ENCODE peak calls at places on chromosome 2, in ten cellular contexts. One of them, this sample, is unnamed.

GRCh38 chr2:54479422-54479821 is 23.3 kb downstream of the SPTBN1 start:
- DNase-seq in M059J: peak; percentile 76
- DNase-seq in AG09309: no peak
- DNase-seq in T-helper 1 cell: no peak
- DNase-seq in ecto neural progenitor cell: no peak
- DNase-seq in HuH-7.5: no peak
- DNase-seq in chondrocyte: no peak
- DNase-seq in LoVo: peak; percentile 63
- DNase-seq in neuronal stem cell: no peak
- DNase-seq in tibial artery: no peak
- DNase-seq in this sample: no peak

GRCh38 chr2:64685430-64685829 is 31.7 kb upstream of the SERTAD2 start:
- DNase-seq in M059J: peak; percentile 15
- DNase-seq in AG09309: no peak
- DNase-seq in T-helper 1 cell: no peak
- DNase-seq in ecto neural progenitor cell: no peak
- DNase-seq in HuH-7.5: no peak
- DNase-seq in chondrocyte: no peak
- DNase-seq in LoVo: no peak
- DNase-seq in neuronal stem cell: no peak
- DNase-seq in tibial artery: no peak
- DNase-seq in this sample: no peak

GRCh38 chr2:171436307-171436706 is 2.3 kb downstream of the DCAF17 start:
- DNase-seq in M059J: peak; percentile 89
- DNase-seq in AG09309: peak; percentile 63
- DNase-seq in T-helper 1 cell: no peak
- DNase-seq in ecto neural progenitor cell: no peak
- DNase-seq in HuH-7.5: no peak
- DNase-seq in chondrocyte: no peak
- DNase-seq in LoVo: peak; percentile 12
- DNase-seq in neuronal stem cell: no peak
- DNase-seq in tibial artery: no peak
- DNase-seq in this sample: no peak

GRCh38 chr2:240642806-240643092 is 17.5 kb downstream of the GPR35 start:
- DNase-seq in M059J: no peak
- DNase-seq in AG09309: no peak
- DNase-seq in T-helper 1 cell: no peak
- DNase-seq in ecto neural progenitor cell: peak; percentile 46
- DNase-seq in HuH-7.5: no peak
- DNase-seq in chondrocyte: peak; percentile 87
- DNase-seq in LoVo: no peak
- DNase-seq in neuronal stem cell: no peak
- DNase-seq in tibial artery: peak; percentile 62
- DNase-seq in this sample: no peak

GRCh38 chr2:181585732-181586131 is 71.2 kb downstream of the CERKL start:
- DNase-seq in M059J: no peak
- DNase-seq in AG09309: no peak
- DNase-seq in T-helper 1 cell: no peak
- DNase-seq in ecto neural progenitor cell: no peak
- DNase-seq in HuH-7.5: no peak
- DNase-seq in chondrocyte: no peak
- DNase-seq in LoVo: no peak
- DNase-seq in neuronal stem cell: no peak
- DNase-seq in tibial artery: no peak
- DNase-seq in this sample: no peak

GRCh38 chr2:16324971-16325612 is 340.5 kb downstream of the CYRIA start:
- DNase-seq in M059J: no peak
- DNase-seq in AG09309: no peak
- DNase-seq in T-helper 1 cell: no peak
- DNase-seq in ecto neural progenitor cell: no peak
- DNase-seq in HuH-7.5: no peak
- DNase-seq in chondrocyte: no peak
- DNase-seq in LoVo: no peak
- DNase-seq in neuronal stem cell: no peak
- DNase-seq in tibial artery: no peak
- DNase-seq in this sample: no peak

GRCh38 chr2:152925540-152926448 is 207.4 kb downstream of the ARL6IP6 start:
- DNase-seq in M059J: peak; percentile 56
- DNase-seq in AG09309: no peak
- DNase-seq in T-helper 1 cell: peak; percentile 29
- DNase-seq in ecto neural progenitor cell: peak; percentile 87
- DNase-seq in HuH-7.5: peak; percentile 4
- DNase-seq in chondrocyte: no peak
- DNase-seq in LoVo: peak; percentile 50
- DNase-seq in neuronal stem cell: peak; percentile 80
- DNase-seq in tibial artery: peak; percentile 70
- DNase-seq in this sample: peak; percentile 51

GRCh38 chr2:127680706-127681287 is 5.5 kb upstream of the LIMS2 start:
- DNase-seq in M059J: no peak
- DNase-seq in AG09309: no peak
- DNase-seq in T-helper 1 cell: no peak
- DNase-seq in ecto neural progenitor cell: no peak
- DNase-seq in HuH-7.5: no peak
- DNase-seq in chondrocyte: no peak
- DNase-seq in LoVo: no peak
- DNase-seq in neuronal stem cell: no peak
- DNase-seq in tibial artery: no peak
- DNase-seq in this sample: no peak

GRCh38 chr2:53087282-53087882 is 680.2 kb upstream of the CHAC2 start:
- DNase-seq in M059J: peak; percentile 34
- DNase-seq in AG09309: no peak
- DNase-seq in T-helper 1 cell: no peak
- DNase-seq in ecto neural progenitor cell: no peak
- DNase-seq in HuH-7.5: no peak
- DNase-seq in chondrocyte: no peak
- DNase-seq in LoVo: no peak
- DNase-seq in neuronal stem cell: no peak
- DNase-seq in tibial artery: no peak
- DNase-seq in this sample: no peak

GRCh38 chr2:43303120-43303519 is 76.7 kb upstream of the ZFP36L2 start:
- DNase-seq in M059J: no peak
- DNase-seq in AG09309: no peak
- DNase-seq in T-helper 1 cell: peak; percentile 71
- DNase-seq in ecto neural progenitor cell: no peak
- DNase-seq in HuH-7.5: no peak
- DNase-seq in chondrocyte: no peak
- DNase-seq in LoVo: no peak
- DNase-seq in neuronal stem cell: no peak
- DNase-seq in tibial artery: no peak
- DNase-seq in this sample: no peak

GRCh38 chr2:86417961-86418360 is 23.2 kb upstream of the KDM3A start:
- DNase-seq in M059J: peak; percentile 63
- DNase-seq in AG09309: no peak
- DNase-seq in T-helper 1 cell: no peak
- DNase-seq in ecto neural progenitor cell: no peak
- DNase-seq in HuH-7.5: no peak
- DNase-seq in chondrocyte: no peak
- DNase-seq in LoVo: no peak
- DNase-seq in neuronal stem cell: no peak
- DNase-seq in tibial artery: no peak
- DNase-seq in this sample: no peak

GRCh38 chr2:167783266-167784070 is 463.9 kb downstream of the STK39 start:
- DNase-seq in M059J: peak; percentile 9
- DNase-seq in AG09309: no peak
- DNase-seq in T-helper 1 cell: no peak
- DNase-seq in ecto neural progenitor cell: no peak
- DNase-seq in HuH-7.5: no peak
- DNase-seq in chondrocyte: no peak
- DNase-seq in LoVo: no peak
- DNase-seq in neuronal stem cell: no peak
- DNase-seq in tibial artery: no peak
- DNase-seq in this sample: peak; percentile 44

GRCh38 chr2:8023241-8023640 is 658.6 kb upstream of the ID2 start:
- DNase-seq in M059J: no peak
- DNase-seq in AG09309: no peak
- DNase-seq in T-helper 1 cell: no peak
- DNase-seq in ecto neural progenitor cell: no peak
- DNase-seq in HuH-7.5: no peak
- DNase-seq in chondrocyte: no peak
- DNase-seq in LoVo: no peak
- DNase-seq in neuronal stem cell: no peak
- DNase-seq in tibial artery: no peak
- DNase-seq in this sample: no peak

GRCh38 chr2:41836944-41837343 is 210.9 kb upstream of the PKDCC start:
- DNase-seq in M059J: peak; percentile 31
- DNase-seq in AG09309: no peak
- DNase-seq in T-helper 1 cell: peak; percentile 13
- DNase-seq in ecto neural progenitor cell: peak; percentile 69
- DNase-seq in HuH-7.5: no peak
- DNase-seq in chondrocyte: no peak
- DNase-seq in LoVo: peak; percentile 57
- DNase-seq in neuronal stem cell: peak; percentile 76
- DNase-seq in tibial artery: no peak
- DNase-seq in this sample: peak; percentile 62

GRCh38 chr2:182302174-182302573 is 124.7 kb downstream of the PDE1A start:
- DNase-seq in M059J: peak; percentile 73
- DNase-seq in AG09309: peak; percentile 69
- DNase-seq in T-helper 1 cell: no peak
- DNase-seq in ecto neural progenitor cell: no peak
- DNase-seq in HuH-7.5: no peak
- DNase-seq in chondrocyte: no peak
- DNase-seq in LoVo: no peak
- DNase-seq in neuronal stem cell: no peak
- DNase-seq in tibial artery: no peak
- DNase-seq in this sample: no peak

GRCh38 chr2:201827621-201828020 is 21.3 kb downstream of the CDK15 start:
- DNase-seq in M059J: peak; percentile 62
- DNase-seq in AG09309: no peak
- DNase-seq in T-helper 1 cell: no peak
- DNase-seq in ecto neural progenitor cell: no peak
- DNase-seq in HuH-7.5: no peak
- DNase-seq in chondrocyte: no peak
- DNase-seq in LoVo: peak; percentile 24
- DNase-seq in neuronal stem cell: no peak
- DNase-seq in tibial artery: no peak
- DNase-seq in this sample: no peak

GRCh38 chr2:60215295-60215990 is 338.0 kb downstream of the BCL11A start:
- DNase-seq in M059J: no peak
- DNase-seq in AG09309: no peak
- DNase-seq in T-helper 1 cell: no peak
- DNase-seq in ecto neural progenitor cell: peak; percentile 50
- DNase-seq in HuH-7.5: no peak
- DNase-seq in chondrocyte: no peak
- DNase-seq in LoVo: no peak
- DNase-seq in neuronal stem cell: peak; percentile 80
- DNase-seq in tibial artery: no peak
- DNase-seq in this sample: no peak

GRCh38 chr2:60745330-60745729 is 10.7 kb upstream of the PAPOLG start:
- DNase-seq in M059J: no peak
- DNase-seq in AG09309: no peak
- DNase-seq in T-helper 1 cell: no peak
- DNase-seq in ecto neural progenitor cell: no peak
- DNase-seq in HuH-7.5: no peak
- DNase-seq in chondrocyte: no peak
- DNase-seq in LoVo: no peak
- DNase-seq in neuronal stem cell: no peak
- DNase-seq in tibial artery: no peak
- DNase-seq in this sample: no peak

GRCh38 chr2:231191896-231192872 is 6.2 kb upstream of the ARMC9 start:
- DNase-seq in M059J: peak; percentile 50
- DNase-seq in AG09309: peak; percentile 61
- DNase-seq in T-helper 1 cell: no peak
- DNase-seq in ecto neural progenitor cell: peak; percentile 84
- DNase-seq in HuH-7.5: peak; percentile 51
- DNase-seq in chondrocyte: no peak
- DNase-seq in LoVo: no peak
- DNase-seq in neuronal stem cell: no peak
- DNase-seq in tibial artery: peak; percentile 92
- DNase-seq in this sample: peak; percentile 42